ENCODE peak calls at places on chromosomes 12 and 14, in five cellular contexts. One of them, this sample, is unnamed.

GRCh38 chr12:3493225-3494049 is 2.4 kb downstream of the PRMT8 start:
- DNase-seq in stimulated activated CD4-positive, alpha-beta T cell treated with anti-CD3 and anti-CD28 coated beads, Interleukin-2, amount 100 ng/mL, for 48 hours: no peak
- DNase-seq in choroid plexus epithelial cell: no peak
- DNase-seq in germinal center: no peak
- DNase-seq in MV-4-11: no peak
- DNase-seq in this sample: no peak

GRCh38 chr14:55756563-55756962 is 176.6 kb downstream of the KTN1 start:
- DNase-seq in choroid plexus epithelial cell: no peak
- DNase-seq in germinal center: no peak
- DNase-seq in stimulated activated CD4-positive, alpha-beta T cell treated with anti-CD3 and anti-CD28 coated beads, Interleukin-2, amount 100 ng/mL, for 48 hours: no peak
- DNase-seq in MV-4-11: no peak
- DNase-seq in this sample: no peak

GRCh38 chr12:117853600-117853999 is 115.2 kb downstream of the KSR2 start:
- DNase-seq in choroid plexus epithelial cell: no peak
- DNase-seq in stimulated activated CD4-positive, alpha-beta T cell treated with anti-CD3 and anti-CD28 coated beads, Interleukin-2, amount 100 ng/mL, for 48 hours: no peak
- DNase-seq in MV-4-11: no peak
- DNase-seq in germinal center: no peak
- DNase-seq in this sample: no peak

GRCh38 chr12:22480016-22480415 is 64.3 kb downstream of the C2CD5 start:
- DNase-seq in stimulated activated CD4-positive, alpha-beta T cell treated with anti-CD3 and anti-CD28 coated beads, Interleukin-2, amount 100 ng/mL, for 48 hours: no peak
- DNase-seq in MV-4-11: no peak
- DNase-seq in choroid plexus epithelial cell: no peak
- DNase-seq in germinal center: no peak
- DNase-seq in this sample: no peak

GRCh38 chr12:80909370-80909769 is 28.4 kb downstream of the LIN7A start:
- DNase-seq in stimulated activated CD4-positive, alpha-beta T cell treated with anti-CD3 and anti-CD28 coated beads, Interleukin-2, amount 100 ng/mL, for 48 hours: no peak
- DNase-seq in germinal center: no peak
- DNase-seq in choroid plexus epithelial cell: no peak
- DNase-seq in MV-4-11: no peak
- DNase-seq in this sample: no peak

GRCh38 chr14:64705406-64706118 is 1.3 kb downstream of the PLEKHG3 start:
- DNase-seq in MV-4-11: peak; percentile 89
- DNase-seq in choroid plexus epithelial cell: no peak
- DNase-seq in stimulated activated CD4-positive, alpha-beta T cell treated with anti-CD3 and anti-CD28 coated beads, Interleukin-2, amount 100 ng/mL, for 48 hours: no peak
- DNase-seq in germinal center: no peak
- DNase-seq in this sample: no peak

GRCh38 chr12:66684222-66684621 is 5.3 kb upstream of the GRIP1 start:
- DNase-seq in MV-4-11: no peak
- DNase-seq in germinal center: no peak
- DNase-seq in stimulated activated CD4-positive, alpha-beta T cell treated with anti-CD3 and anti-CD28 coated beads, Interleukin-2, amount 100 ng/mL, for 48 hours: no peak
- DNase-seq in choroid plexus epithelial cell: no peak
- DNase-seq in this sample: no peak

GRCh38 chr14:52494444-52494843 is 57.9 kb downstream of the TXNDC16 start:
- DNase-seq in choroid plexus epithelial cell: peak; percentile 13
- DNase-seq in MV-4-11: no peak
- DNase-seq in germinal center: no peak
- DNase-seq in stimulated activated CD4-positive, alpha-beta T cell treated with anti-CD3 and anti-CD28 coated beads, Interleukin-2, amount 100 ng/mL, for 48 hours: no peak
- DNase-seq in this sample: no peak

GRCh38 chr12:49505672-49506071 is 33.2 kb upstream of the KCNH3 start:
- DNase-seq in stimulated activated CD4-positive, alpha-beta T cell treated with anti-CD3 and anti-CD28 coated beads, Interleukin-2, amount 100 ng/mL, for 48 hours: no peak
- DNase-seq in MV-4-11: no peak
- DNase-seq in germinal center: no peak
- DNase-seq in choroid plexus epithelial cell: peak; percentile 43
- DNase-seq in this sample: no peak

GRCh38 chr12:126055521-126055920 is 990.3 kb downstream of the AACS start:
- DNase-seq in choroid plexus epithelial cell: no peak
- DNase-seq in germinal center: no peak
- DNase-seq in MV-4-11: no peak
- DNase-seq in stimulated activated CD4-positive, alpha-beta T cell treated with anti-CD3 and anti-CD28 coated beads, Interleukin-2, amount 100 ng/mL, for 48 hours: no peak
- DNase-seq in this sample: no peak

GRCh38 chr12:15180325-15180724 is 40.9 kb downstream of the RERG start:
- DNase-seq in choroid plexus epithelial cell: no peak
- DNase-seq in germinal center: no peak
- DNase-seq in stimulated activated CD4-positive, alpha-beta T cell treated with anti-CD3 and anti-CD28 coated beads, Interleukin-2, amount 100 ng/mL, for 48 hours: no peak
- DNase-seq in MV-4-11: no peak
- DNase-seq in this sample: no peak

GRCh38 chr14:35858521-35859209 is 32.5 kb downstream of the BRMS1L start:
- DNase-seq in stimulated activated CD4-positive, alpha-beta T cell treated with anti-CD3 and anti-CD28 coated beads, Interleukin-2, amount 100 ng/mL, for 48 hours: no peak
- DNase-seq in germinal center: no peak
- DNase-seq in MV-4-11: no peak
- DNase-seq in choroid plexus epithelial cell: peak; percentile 59
- DNase-seq in this sample: no peak

GRCh38 chr14:75837151-75837787 is 144.5 kb downstream of the TGFB3 start:
- DNase-seq in stimulated activated CD4-positive, alpha-beta T cell treated with anti-CD3 and anti-CD28 coated beads, Interleukin-2, amount 100 ng/mL, for 48 hours: no peak
- DNase-seq in germinal center: no peak
- DNase-seq in MV-4-11: peak; percentile 23
- DNase-seq in choroid plexus epithelial cell: peak; percentile 81
- DNase-seq in this sample: no peak

GRCh38 chr14:104688755-104689619 is at the start of gene INF2:
- DNase-seq in MV-4-11: peak; percentile 11
- DNase-seq in choroid plexus epithelial cell: peak; percentile 51
- DNase-seq in stimulated activated CD4-positive, alpha-beta T cell treated with anti-CD3 and anti-CD28 coated beads, Interleukin-2, amount 100 ng/mL, for 48 hours: peak; percentile 21
- DNase-seq in germinal center: peak; percentile 89
- DNase-seq in this sample: no peak

GRCh38 chr14:94009767-94010166 is 12.7 kb downstream of the CCDC197 start:
- DNase-seq in MV-4-11: no peak
- DNase-seq in stimulated activated CD4-positive, alpha-beta T cell treated with anti-CD3 and anti-CD28 coated beads, Interleukin-2, amount 100 ng/mL, for 48 hours: no peak
- DNase-seq in germinal center: no peak
- DNase-seq in choroid plexus epithelial cell: peak; percentile 75
- DNase-seq in this sample: no peak

GRCh38 chr12:106084048-106084671 is 54.6 kb downstream of the NUAK1 start:
- DNase-seq in germinal center: no peak
- DNase-seq in MV-4-11: no peak
- DNase-seq in choroid plexus epithelial cell: peak; percentile 97
- DNase-seq in stimulated activated CD4-positive, alpha-beta T cell treated with anti-CD3 and anti-CD28 coated beads, Interleukin-2, amount 100 ng/mL, for 48 hours: no peak
- DNase-seq in this sample: no peak

GRCh38 chr12:44876554-44877275 is 600 bp upstream of the NELL2 start:
- DNase-seq in MV-4-11: no peak
- DNase-seq in stimulated activated CD4-positive, alpha-beta T cell treated with anti-CD3 and anti-CD28 coated beads, Interleukin-2, amount 100 ng/mL, for 48 hours: peak; percentile 28
- DNase-seq in germinal center: peak; percentile 70
- DNase-seq in choroid plexus epithelial cell: peak; percentile 7
- DNase-seq in this sample: peak; percentile 89

GRCh38 chr14:97280526-97280925 is 483.3 kb downstream of the VRK1 start:
- DNase-seq in stimulated activated CD4-positive, alpha-beta T cell treated with anti-CD3 and anti-CD28 coated beads, Interleukin-2, amount 100 ng/mL, for 48 hours: no peak
- DNase-seq in MV-4-11: no peak
- DNase-seq in choroid plexus epithelial cell: no peak
- DNase-seq in germinal center: no peak
- DNase-seq in this sample: no peak

GRCh38 chr12:85489194-85489593 is 209.2 kb downstream of the ALX1 start:
- DNase-seq in choroid plexus epithelial cell: no peak
- DNase-seq in stimulated activated CD4-positive, alpha-beta T cell treated with anti-CD3 and anti-CD28 coated beads, Interleukin-2, amount 100 ng/mL, for 48 hours: no peak
- DNase-seq in germinal center: no peak
- DNase-seq in MV-4-11: no peak
- DNase-seq in this sample: no peak

GRCh38 chr12:99978152-99978551 is 6.6 kb downstream of the ANKS1B start:
- DNase-seq in germinal center: no peak
- DNase-seq in stimulated activated CD4-positive, alpha-beta T cell treated with anti-CD3 and anti-CD28 coated beads, Interleukin-2, amount 100 ng/mL, for 48 hours: no peak
- DNase-seq in choroid plexus epithelial cell: no peak
- DNase-seq in MV-4-11: no peak
- DNase-seq in this sample: no peak

GRCh38 chr14:74505831-74506230 is 12.3 kb downstream of the ISCA2 start:
- DNase-seq in germinal center: no peak
- DNase-seq in choroid plexus epithelial cell: no peak
- DNase-seq in stimulated activated CD4-positive, alpha-beta T cell treated with anti-CD3 and anti-CD28 coated beads, Interleukin-2, amount 100 ng/mL, for 48 hours: no peak
- DNase-seq in MV-4-11: no peak
- DNase-seq in this sample: no peak

GRCh38 chr12:104456950-104457745 is 400 bp downstream of the CHST11 start:
- DNase-seq in stimulated activated CD4-positive, alpha-beta T cell treated with anti-CD3 and anti-CD28 coated beads, Interleukin-2, amount 100 ng/mL, for 48 hours: peak; percentile 52
- DNase-seq in choroid plexus epithelial cell: peak; percentile 83
- DNase-seq in MV-4-11: no peak
- DNase-seq in germinal center: peak; percentile 59
- DNase-seq in this sample: no peak

GRCh38 chr12:26744697-26745440 is 88.1 kb downstream of the ITPR2 start:
- DNase-seq in MV-4-11: no peak
- DNase-seq in germinal center: no peak
- DNase-seq in choroid plexus epithelial cell: peak; percentile 77
- DNase-seq in stimulated activated CD4-positive, alpha-beta T cell treated with anti-CD3 and anti-CD28 coated beads, Interleukin-2, amount 100 ng/mL, for 48 hours: no peak
- DNase-seq in this sample: no peak

GRCh38 chr12:124027753-124028559 is 54.9 kb downstream of the ZNF664 start:
- DNase-seq in germinal center: no peak
- DNase-seq in stimulated activated CD4-positive, alpha-beta T cell treated with anti-CD3 and anti-CD28 coated beads, Interleukin-2, amount 100 ng/mL, for 48 hours: no peak
- DNase-seq in MV-4-11: no peak
- DNase-seq in choroid plexus epithelial cell: no peak
- DNase-seq in this sample: no peak

GRCh38 chr12:124687695-124688301 is 120.4 kb upstream of the NCOR2 start:
- DNase-seq in germinal center: no peak
- DNase-seq in choroid plexus epithelial cell: peak; percentile 73
- DNase-seq in stimulated activated CD4-positive, alpha-beta T cell treated with anti-CD3 and anti-CD28 coated beads, Interleukin-2, amount 100 ng/mL, for 48 hours: no peak
- DNase-seq in MV-4-11: peak; percentile 7
- DNase-seq in this sample: no peak

GRCh38 chr12:121577443-121578180 is 3.2 kb downstream of the KDM2B start:
- DNase-seq in MV-4-11: no peak
- DNase-seq in germinal center: no peak
- DNase-seq in choroid plexus epithelial cell: no peak
- DNase-seq in stimulated activated CD4-positive, alpha-beta T cell treated with anti-CD3 and anti-CD28 coated beads, Interleukin-2, amount 100 ng/mL, for 48 hours: no peak
- DNase-seq in this sample: no peak

GRCh38 chr12:118979763-118980406 is 1.5 kb upstream of the SRRM4 start:
- DNase-seq in germinal center: peak; percentile 61
- DNase-seq in choroid plexus epithelial cell: peak; percentile 32
- DNase-seq in stimulated activated CD4-positive, alpha-beta T cell treated with anti-CD3 and anti-CD28 coated beads, Interleukin-2, amount 100 ng/mL, for 48 hours: peak; percentile 3
- DNase-seq in MV-4-11: peak; percentile 18
- DNase-seq in this sample: no peak

GRCh38 chr12:57836442-57837375 is 9.8 kb downstream of the CTDSP2 start:
- DNase-seq in stimulated activated CD4-positive, alpha-beta T cell treated with anti-CD3 and anti-CD28 coated beads, Interleukin-2, amount 100 ng/mL, for 48 hours: no peak
- DNase-seq in MV-4-11: peak; percentile 77
- DNase-seq in germinal center: peak; percentile 60
- DNase-seq in choroid plexus epithelial cell: peak; percentile 92
- DNase-seq in this sample: no peak

GRCh38 chr12:47816646-47817271 is 2.9 kb downstream of the HDAC7 start:
- DNase-seq in germinal center: no peak
- DNase-seq in stimulated activated CD4-positive, alpha-beta T cell treated with anti-CD3 and anti-CD28 coated beads, Interleukin-2, amount 100 ng/mL, for 48 hours: no peak
- DNase-seq in choroid plexus epithelial cell: peak; percentile 56
- DNase-seq in MV-4-11: no peak
- DNase-seq in this sample: peak; percentile 75

GRCh38 chr12:128316078-128316477 is 49.1 kb downstream of the TMEM132C start:
- DNase-seq in MV-4-11: no peak
- DNase-seq in stimulated activated CD4-positive, alpha-beta T cell treated with anti-CD3 and anti-CD28 coated beads, Interleukin-2, amount 100 ng/mL, for 48 hours: no peak
- DNase-seq in germinal center: no peak
- DNase-seq in choroid plexus epithelial cell: no peak
- DNase-seq in this sample: no peak

GRCh38 chr14:24298892-24299254 is 707 bp downstream of the DHRS1 start:
- DNase-seq in stimulated activated CD4-positive, alpha-beta T cell treated with anti-CD3 and anti-CD28 coated beads, Interleukin-2, amount 100 ng/mL, for 48 hours: no peak
- DNase-seq in germinal center: no peak
- DNase-seq in MV-4-11: peak; percentile 49
- DNase-seq in choroid plexus epithelial cell: peak; percentile 46
- DNase-seq in this sample: no peak

GRCh38 chr12:59708059-59708458 is 112.2 kb downstream of the SLC16A7 start:
- DNase-seq in MV-4-11: no peak
- DNase-seq in choroid plexus epithelial cell: peak; percentile 70
- DNase-seq in germinal center: no peak
- DNase-seq in stimulated activated CD4-positive, alpha-beta T cell treated with anti-CD3 and anti-CD28 coated beads, Interleukin-2, amount 100 ng/mL, for 48 hours: no peak
- DNase-seq in this sample: no peak

GRCh38 chr12:120971299-120972180 is 6.8 kb upstream of the HNF1A start:
- DNase-seq in MV-4-11: peak; percentile 98
- DNase-seq in germinal center: peak; percentile 82
- DNase-seq in stimulated activated CD4-positive, alpha-beta T cell treated with anti-CD3 and anti-CD28 coated beads, Interleukin-2, amount 100 ng/mL, for 48 hours: peak; percentile 13
- DNase-seq in choroid plexus epithelial cell: peak; percentile 79
- DNase-seq in this sample: no peak

GRCh38 chr12:25276199-25276937 is 25.6 kb upstream of the KRAS start:
- DNase-seq in MV-4-11: peak; percentile 66
- DNase-seq in stimulated activated CD4-positive, alpha-beta T cell treated with anti-CD3 and anti-CD28 coated beads, Interleukin-2, amount 100 ng/mL, for 48 hours: peak; percentile 60
- DNase-seq in germinal center: no peak
- DNase-seq in choroid plexus epithelial cell: peak; percentile 93
- DNase-seq in this sample: no peak

GRCh38 chr12:123931686-123932321 is 40.8 kb downstream of the CCDC92 start:
- DNase-seq in choroid plexus epithelial cell: no peak
- DNase-seq in stimulated activated CD4-positive, alpha-beta T cell treated with anti-CD3 and anti-CD28 coated beads, Interleukin-2, amount 100 ng/mL, for 48 hours: no peak
- DNase-seq in MV-4-11: no peak
- DNase-seq in germinal center: no peak
- DNase-seq in this sample: no peak

GRCh38 chr12:92921877-92922276 is 7.2 kb downstream of the EEA1 start:
- DNase-seq in choroid plexus epithelial cell: no peak
- DNase-seq in MV-4-11: no peak
- DNase-seq in germinal center: no peak
- DNase-seq in stimulated activated CD4-positive, alpha-beta T cell treated with anti-CD3 and anti-CD28 coated beads, Interleukin-2, amount 100 ng/mL, for 48 hours: no peak
- DNase-seq in this sample: no peak

This sample was measured in chondrocyte.